ENCODE peak calls at places on chromosomes 1 and 21, in five cellular contexts. One of them, this sample, is unnamed.

GRCh38 chr1:14304381-14304865 is 294.1 kb upstream of the KAZN start:
- DNase-seq in midbrain: no peak
- DNase-seq in left colon: no peak
- DNase-seq in retinal pigment epithelial cell: peak; percentile 50
- DNase-seq in ACHN: peak; percentile 87
- DNase-seq in this sample: no peak

GRCh38 chr1:230270185-230270939 is 155.8 kb downstream of the PGBD5 start:
- DNase-seq in left colon: no peak
- DNase-seq in retinal pigment epithelial cell: no peak
- DNase-seq in ACHN: no peak
- DNase-seq in midbrain: no peak
- DNase-seq in this sample: peak; percentile 19

GRCh38 chr1:89884718-89885596 is 64.1 kb downstream of the LRRC8D start:
- DNase-seq in ACHN: no peak
- DNase-seq in midbrain: no peak
- DNase-seq in left colon: no peak
- DNase-seq in retinal pigment epithelial cell: no peak
- DNase-seq in this sample: no peak

GRCh38 chr1:247216246-247216645 is 39.6 kb upstream of the VN1R5 start:
- DNase-seq in left colon: no peak
- DNase-seq in retinal pigment epithelial cell: no peak
- DNase-seq in midbrain: no peak
- DNase-seq in ACHN: no peak
- DNase-seq in this sample: no peak

GRCh38 chr1:180881806-180882509 is 30.7 kb upstream of the KIAA1614 start:
- DNase-seq in midbrain: peak; percentile 67
- DNase-seq in retinal pigment epithelial cell: peak; percentile 28
- DNase-seq in left colon: no peak
- DNase-seq in ACHN: peak; percentile 60
- DNase-seq in this sample: no peak

GRCh38 chr1:24896176-24896575 is 33.9 kb downstream of the RUNX3 start:
- DNase-seq in midbrain: no peak
- DNase-seq in left colon: no peak
- DNase-seq in retinal pigment epithelial cell: no peak
- DNase-seq in ACHN: no peak
- DNase-seq in this sample: peak; percentile 11

GRCh38 chr1:47935163-47935562 is 62.0 kb downstream of the TRABD2B start:
- DNase-seq in midbrain: no peak
- DNase-seq in ACHN: no peak
- DNase-seq in retinal pigment epithelial cell: no peak
- DNase-seq in left colon: no peak
- DNase-seq in this sample: no peak

GRCh38 chr1:63731117-63732043 is 42.4 kb upstream of the ROR1 start:
- DNase-seq in midbrain: no peak
- DNase-seq in retinal pigment epithelial cell: peak; percentile 89
- DNase-seq in left colon: no peak
- DNase-seq in ACHN: peak; percentile 93
- DNase-seq in this sample: no peak

GRCh38 chr1:42999308-42999707 is 40.6 kb upstream of the SLC2A1 start:
- DNase-seq in retinal pigment epithelial cell: no peak
- DNase-seq in left colon: no peak
- DNase-seq in ACHN: no peak
- DNase-seq in midbrain: no peak
- DNase-seq in this sample: no peak

GRCh38 chr1:178612261-178612660 is 99.4 kb downstream of the TEX35 start:
- DNase-seq in midbrain: no peak
- DNase-seq in retinal pigment epithelial cell: no peak
- DNase-seq in ACHN: no peak
- DNase-seq in left colon: no peak
- DNase-seq in this sample: no peak

GRCh38 chr1:203764105-203765028 is 616 bp upstream of the LAX1 start:
- DNase-seq in midbrain: no peak
- DNase-seq in left colon: no peak
- DNase-seq in retinal pigment epithelial cell: no peak
- DNase-seq in ACHN: no peak
- DNase-seq in this sample: no peak

GRCh38 chr21:45550552-45551210 is 8.4 kb upstream of the SLC19A1 start:
- DNase-seq in midbrain: peak; percentile 37
- DNase-seq in retinal pigment epithelial cell: no peak
- DNase-seq in left colon: peak; percentile 44
- DNase-seq in ACHN: no peak
- DNase-seq in this sample: no peak

GRCh38 chr1:31669786-31670582 is 25.3 kb upstream of the PEF1 start:
- DNase-seq in retinal pigment epithelial cell: peak; percentile 68
- DNase-seq in midbrain: peak; percentile 70
- DNase-seq in left colon: peak; percentile 96
- DNase-seq in ACHN: peak; percentile 73
- DNase-seq in this sample: no peak

GRCh38 chr1:77370588-77371306 is 88.9 kb downstream of the AK5 start:
- DNase-seq in left colon: no peak
- DNase-seq in ACHN: peak; percentile 97
- DNase-seq in retinal pigment epithelial cell: peak; percentile 60
- DNase-seq in midbrain: no peak
- DNase-seq in this sample: no peak

GRCh38 chr1:186295980-186296379 is 79.1 kb downstream of the TPR start:
- DNase-seq in midbrain: no peak
- DNase-seq in left colon: no peak
- DNase-seq in ACHN: no peak
- DNase-seq in retinal pigment epithelial cell: no peak
- DNase-seq in this sample: no peak

GRCh38 chr1:229412056-229412455 is 21.8 kb downstream of the ACTA1 start:
- DNase-seq in midbrain: no peak
- DNase-seq in ACHN: no peak
- DNase-seq in left colon: no peak
- DNase-seq in retinal pigment epithelial cell: no peak
- DNase-seq in this sample: no peak

GRCh38 chr1:150006881-150007401 is 3.6 kb downstream of the OTUD7B start:
- DNase-seq in midbrain: peak; percentile 37
- DNase-seq in ACHN: no peak
- DNase-seq in left colon: no peak
- DNase-seq in retinal pigment epithelial cell: no peak
- DNase-seq in this sample: no peak

GRCh38 chr1:163202833-163203451 is at the start of gene RGS5:
- DNase-seq in ACHN: peak; percentile 71
- DNase-seq in retinal pigment epithelial cell: peak; percentile 47
- DNase-seq in midbrain: no peak
- DNase-seq in left colon: no peak
- DNase-seq in this sample: no peak

GRCh38 chr1:70779571-70779970 is 268.0 kb downstream of the PTGER3 start:
- DNase-seq in left colon: no peak
- DNase-seq in midbrain: no peak
- DNase-seq in ACHN: no peak
- DNase-seq in retinal pigment epithelial cell: no peak
- DNase-seq in this sample: no peak